ENCODE peak calls at places on chromosomes 13 and 19, in five cellular contexts. Q is germinal center, A is neuronal stem cell, O is neural crest cell, F is HS-5. R is an unnamed sample.

GRCh38 chr13:110258876-110259631 is 47.9 kb downstream of the COL4A1 start:
- DNase-seq in Q (no peak), A (no peak), O (no peak), F (no peak), R (no peak)

GRCh38 chr19:45598267-45599011 is 3.6 kb downstream of the GPR4 start:
- DNase-seq in Q (no peak), A (no peak), O (no peak), F (no peak), R (peak; percentile 30)

GRCh38 chr13:89027694-89028306 is 1356.6 kb downstream of the SLITRK5 start:
- DNase-seq in Q (no peak), A (no peak), O (no peak), F (no peak), R (no peak)

GRCh38 chr19:27889156-27889555 is 1323.8 kb downstream of the UQCRFS1 start:
- DNase-seq in Q (no peak), A (no peak), O (no peak), F (no peak), R (no peak)

GRCh38 chr19:55553217-55554182 is 8.2 kb upstream of the SBK3 start:
- DNase-seq in Q (no peak), A (no peak), O (no peak), F (no peak), R (no peak)

GRCh38 chr13:37869506-37869755 is 141 bp downstream of the TRPC4 start:
- DNase-seq in Q (no peak), A (peak; percentile 48), O (no peak), F (no peak), R (no peak)

GRCh38 chr19:54724644-54725043 is 402 bp downstream of the KIR3DL3 start:
- DNase-seq in Q (no peak), A (no peak), O (no peak), F (no peak), R (no peak)

GRCh38 chr19:19260417-19260816 is 12.7 kb downstream of the TM6SF2 start:
- DNase-seq in Q (peak; percentile 1), A (no peak), O (no peak), F (no peak), R (no peak)

GRCh38 chr19:14363203-14364097 is 17.8 kb upstream of the ADGRE5 start:
- DNase-seq in Q (no peak), A (peak; percentile 40), O (peak; percentile 53), F (no peak), R (peak; percentile 22)

GRCh38 chr19:55053735-55054134 is 9.2 kb downstream of the RDH13 start:
- DNase-seq in Q (no peak), A (no peak), O (no peak), F (no peak), R (no peak)

GRCh38 chr13:91719033-91719432 is 320.6 kb downstream of the GPC5 start:
- DNase-seq in Q (no peak), A (no peak), O (no peak), F (peak; percentile 33), R (no peak)

GRCh38 chr19:35144600-35145436 is 1.8 kb downstream of the FXYD7 start:
- DNase-seq in Q (no peak), A (no peak), O (no peak), F (no peak), R (no peak)

GRCh38 chr19:50331187-50332013 is 2.2 kb upstream of the KCNC3 start:
- DNase-seq in Q (no peak), A (no peak), O (no peak), F (no peak), R (peak; percentile 35)

GRCh38 chr19:54573330-54573872 is at the start of gene LILRA2:
- DNase-seq in Q (peak; percentile 26), A (no peak), O (no peak), F (no peak), R (peak; percentile 69)

GRCh38 chr13:82569581-82569980 is 1312.7 kb downstream of the SLITRK1 start:
- DNase-seq in Q (no peak), A (no peak), O (no peak), F (no peak), R (no peak)

GRCh38 chr19:3644351-3645066 is 17.9 kb upstream of the CACTIN start:
- DNase-seq in Q (no peak), A (no peak), O (no peak), F (no peak), R (no peak)

GRCh38 chr19:58401825-58402433 is 6.5 kb downstream of the RNF225 start:
- DNase-seq in Q (no peak), A (no peak), O (no peak), F (no peak), R (no peak)

GRCh38 chr19:30587869-30588268 is 215.7 kb downstream of the ZNF536 start:
- DNase-seq in Q (no peak), A (no peak), O (no peak), F (no peak), R (no peak)

GRCh38 chr19:7979011-7979410 is 26.4 kb downstream of the ELAVL1 start:
- DNase-seq in Q (no peak), A (no peak), O (no peak), F (no peak), R (no peak)

GRCh38 chr13:102139626-102140025 is 262.2 kb downstream of the FGF14 start:
- DNase-seq in Q (no peak), A (no peak), O (no peak), F (no peak), R (no peak)

GRCh38 chr13:51194942-51195341 is 27.3 kb upstream of the FAM124A start:
- DNase-seq in Q (no peak), A (no peak), O (no peak), F (no peak), R (no peak)

GRCh38 chr19:3162418-3163229 is 15.9 kb upstream of the S1PR4 start:
- DNase-seq in Q (peak; percentile 22), A (no peak), O (no peak), F (no peak), R (peak; percentile 48)

GRCh38 chr13:44334751-44335150 is 38.9 kb upstream of the SERP2 start:
- DNase-seq in Q (no peak), A (no peak), O (no peak), F (no peak), R (no peak)

GRCh38 chr19:2469102-2469914 is 6.6 kb upstream of the GADD45B start:
- DNase-seq in Q (no peak), A (no peak), O (no peak), F (peak; percentile 80), R (no peak)

GRCh38 chr13:72651196-72651595 is 76.2 kb downstream of the MZT1 start:
- DNase-seq in Q (no peak), A (peak; percentile 23), O (no peak), F (no peak), R (no peak)

GRCh38 chr13:48069573-48069972 is 25.3 kb downstream of the MED4 start:
- DNase-seq in Q (no peak), A (no peak), O (no peak), F (no peak), R (no peak)

GRCh38 chr19:39870171-39870971 is 24.2 kb upstream of the FBL start:
- DNase-seq in Q (no peak), A (no peak), O (no peak), F (no peak), R (no peak)

GRCh38 chr13:99659234-99659633 is 158.0 kb downstream of the TM9SF2 start:
- DNase-seq in Q (no peak), A (no peak), O (no peak), F (no peak), R (no peak)

GRCh38 chr19:7924651-7925170 is 1.2 kb downstream of the CTXN1 start:
- DNase-seq in Q (no peak), A (no peak), O (no peak), F (no peak), R (no peak)

GRCh38 chr13:43783820-43784219 is 3.0 kb downstream of the ENOX1 start:
- DNase-seq in Q (no peak), A (no peak), O (no peak), F (no peak), R (peak; percentile 25)

GRCh38 chr19:12611361-12611699 is 610 bp downstream of the ZNF791 start:
- DNase-seq in Q (no peak), A (peak; percentile 57), O (peak; percentile 39), F (peak; percentile 36), R (no peak)